ENCODE peak calls at places on chromosome 3, in nine cellular contexts. T is A549; X is heart left ventricle; I is A673; E is fibroblast of lung; D is body of pancreas; Q is right atrium auricular region; O is uterus; A is CD8-positive, alpha-beta T cell. K is an unnamed sample.

GRCh38 chr3:144242797-144243196 is 271.2 kb downstream of the DIPK2A start:
- DNase-seq in T (no peak), X (no peak), I (no peak), E (no peak), D (no peak), Q (no peak), O (no peak), A (no peak), K (no peak)

GRCh38 chr3:184380210-184380626 is 364 bp downstream of the CHRD start:
- DNase-seq in T (peak; percentile 31), X (peak; percentile 76), I (no peak), E (peak; percentile 31), D (peak; percentile 76), Q (no peak), O (peak; percentile 83), A (no peak), K (no peak)

GRCh38 chr3:53079147-53079546 is 33.3 kb upstream of the SFMBT1 start:
- DNase-seq in T (no peak), X (no peak), I (no peak), E (no peak), D (no peak), Q (no peak), O (no peak), A (no peak), K (no peak)

GRCh38 chr3:99352811-99353210 is 285.6 kb upstream of the COL8A1 start:
- DNase-seq in T (no peak), X (no peak), I (no peak), E (no peak), D (no peak), Q (no peak), O (no peak), A (no peak), K (no peak)

GRCh38 chr3:109927161-109927560 is 589.8 kb upstream of the DPPA4 start:
- DNase-seq in T (peak; percentile 78), X (no peak), I (peak; percentile 68), E (peak; percentile 94), D (no peak), Q (no peak), O (no peak), A (no peak), K (no peak)

GRCh38 chr3:151232991-151233390 is 30.0 kb upstream of the GPR171 start:
- DNase-seq in T (no peak), X (no peak), I (no peak), E (no peak), D (no peak), Q (no peak), O (no peak), A (no peak), K (no peak)

GRCh38 chr3:46564190-46565112 is 1.7 kb downstream of the LRRC2 start:
- DNase-seq in T (no peak), X (peak; percentile 84), I (no peak), E (no peak), D (no peak), Q (no peak), O (no peak), A (no peak), K (no peak)

GRCh38 chr3:10320320-10320677 is 613 bp downstream of the SEC13 start:
- DNase-seq in T (no peak), X (no peak), I (no peak), E (no peak), D (no peak), Q (no peak), O (no peak), A (no peak), K (no peak)

GRCh38 chr3:11078826-11079520 is 75.3 kb upstream of the HRH1 start:
- DNase-seq in T (no peak), X (no peak), I (no peak), E (no peak), D (no peak), Q (no peak), O (no peak), A (no peak), K (no peak)

GRCh38 chr3:132038198-132038825 is 3.5 kb upstream of the CPNE4 start:
- DNase-seq in T (peak; percentile 10), X (no peak), I (peak; percentile 71), E (peak; percentile 47), D (no peak), Q (no peak), O (no peak), A (no peak), K (no peak)

GRCh38 chr3:105866656-105867653 is 1.9 kb downstream of the CBLB start:
- DNase-seq in T (no peak), X (peak; percentile 38), I (no peak), E (peak; percentile 64), D (no peak), Q (no peak), O (no peak), A (no peak), K (peak; percentile 72)

GRCh38 chr3:191030491-191030890 is 168.0 kb upstream of the GMNC start:
- DNase-seq in T (no peak), X (no peak), I (no peak), E (peak; percentile 10), D (no peak), Q (no peak), O (no peak), A (no peak), K (no peak)

GRCh38 chr3:182485306-182485705 is 308.0 kb upstream of the ATP11B start:
- DNase-seq in T (no peak), X (no peak), I (no peak), E (no peak), D (no peak), Q (no peak), O (no peak), A (no peak), K (no peak)

GRCh38 chr3:44966795-44967278 is 9.1 kb downstream of the ZDHHC3 start:
- DNase-seq in T (no peak), X (no peak), I (no peak), E (no peak), D (no peak), Q (no peak), O (no peak), A (no peak), K (peak; percentile 23)
- H3K4me3 ChIP-seq in T (no peak overlapping the region), X (no peak overlapping the region), I (no peak overlapping the region), E (no peak overlapping the region), D (no peak overlapping the region), Q (no peak overlapping the region), O (no peak overlapping the region), A (no peak overlapping the region), K (no peak overlapping the region)

GRCh38 chr3:153979419-153980251 is 141.6 kb upstream of the ARHGEF26 start:
- DNase-seq in T (no peak), X (no peak), I (no peak), E (no peak), D (no peak), Q (no peak), O (no peak), A (no peak), K (no peak)
- TF ChIP-seq CTCF in T (no peak), X (no peak), I (no peak), E (no peak), D (no peak), Q (no peak), O (no peak), A (no peak), K (no peak)

DNA sequence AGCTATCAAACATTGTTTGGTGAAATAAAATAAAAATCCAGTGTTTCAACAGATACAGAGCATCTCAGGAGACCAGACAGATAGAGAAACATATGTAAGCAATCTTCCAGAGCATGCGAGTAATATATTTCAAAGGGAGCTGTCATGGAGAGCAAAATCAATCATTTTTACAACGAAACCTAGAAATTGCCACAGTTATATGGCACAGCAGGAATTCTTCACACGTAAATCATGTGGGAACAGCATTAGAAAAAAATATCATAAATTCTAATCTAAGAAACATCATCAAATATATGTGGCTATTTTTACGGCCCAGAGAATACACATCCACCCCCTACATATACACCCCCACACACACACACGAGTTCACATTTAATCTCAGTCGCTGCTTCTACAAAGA is 363.6 kb downstream of the ULK4 start:
- DNase-seq in T (no peak), X (no peak), I (no peak), E (no peak), D (no peak), Q (no peak), O (peak; percentile 28), A (no peak), K (no peak)
- H3K4me3 ChIP-seq in T (no peak overlapping the region), X (no peak overlapping the region), I (no peak overlapping the region), E (no peak overlapping the region), D (no peak overlapping the region), Q (no peak overlapping the region), O (no peak overlapping the region), A (no peak overlapping the region), K (no peak overlapping the region)

DNA sequence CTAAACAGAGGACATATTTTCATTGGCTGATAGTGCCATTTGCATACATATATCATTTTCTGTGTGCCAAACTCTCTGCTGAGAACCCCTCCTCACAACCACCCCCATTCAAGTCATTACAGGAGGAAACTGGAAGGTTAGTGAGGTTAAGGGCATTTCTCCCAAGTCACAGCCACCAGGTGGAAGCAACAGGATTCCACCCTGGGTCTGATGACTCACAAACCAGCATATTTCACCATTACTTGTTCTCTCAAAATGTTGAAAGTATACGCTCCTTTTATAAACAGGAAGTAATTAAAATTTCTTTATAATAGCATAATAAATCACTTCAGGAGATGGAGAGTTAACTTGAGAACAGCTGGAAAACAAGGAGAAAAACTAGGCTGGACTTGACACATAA is 398.6 kb upstream of the WNT5A start:
- DNase-seq in T (no peak), X (no peak), I (peak; percentile 76), E (peak; percentile 62), D (no peak), Q (no peak), O (no peak), A (no peak), K (no peak)
- TF ChIP-seq CTCF in T (no peak), X (no peak), I (no peak), E (peak; percentile 10), D (no peak), Q (no peak), O (no peak), A (no peak), K (no peak)